ENCODE peak calls at places on chromosomes 6 and 20, in ten cellular contexts. Z is HCT116, X is cardiac muscle cell, M is PC-9, H is fibroblast of lung, O is A549, E is ovary, Y is tibial artery, R is Peyer's patch, Q is tibial nerve. U is an unnamed sample. For H3K4me1, the result is how much of the 10 kb centered on the place peaks cover.

GRCh38 chr6:30541515-30542403 is 14.5 kb downstream of the GNL1 start:
- DNase-seq in Z (peak), X (peak), M (peak), H (peak), O (peak), E (peak), Y (peak), R (peak), Q (peak), U (peak)

GRCh38 chr20:35021063-35021462 is 65.4 kb downstream of the MYH7B start:
- DNase-seq in Z (no peak), X (peak), M (no peak), H (peak), O (no peak), E (no peak), Y (no peak), R (no peak), Q (no peak), U (no peak)

GRCh38 chr6:34511923-34512737 is 44.0 kb downstream of the SPDEF start:
- DNase-seq in Z (no peak), X (no peak), M (no peak), H (no peak), O (no peak), E (no peak), Y (no peak), R (no peak), Q (no peak), U (peak)

GRCh38 chr6:126033696-126034095 is 47.4 kb downstream of the TRMT11 start:
- DNase-seq in Z (no peak), X (peak), M (no peak), H (peak), O (peak), E (peak), Y (peak), R (no peak), Q (peak), U (no peak)

GRCh38 chr6:144768676-144769599 is 483.8 kb downstream of the UTRN start:
- DNase-seq in Z (no peak), X (no peak), M (no peak), H (no peak), O (no peak), E (no peak), Y (no peak), R (no peak), Q (no peak), U (no peak)

GRCh38 chr6:10690651-10691445 is 3.6 kb downstream of the C6orf52 start:
- DNase-seq in Z (no peak), X (peak), M (no peak), H (no peak), O (no peak), E (no peak), Y (no peak), R (no peak), Q (no peak), U (no peak)

GRCh38 chr6:122733259-122733658 is 46.3 kb upstream of the FABP7 start:
- DNase-seq in Z (no peak), X (no peak), M (no peak), H (no peak), O (no peak), E (no peak), Y (no peak), R (no peak), Q (no peak), U (no peak)

GRCh38 chr6:7170117-7170732 is 62.5 kb downstream of the RREB1 start:
- DNase-seq in Z (no peak), X (no peak), M (no peak), H (no peak), O (no peak), E (no peak), Y (no peak), R (no peak), Q (no peak), U (no peak)

GRCh38 chr6:77633993-77634392 is 18.8 kb upstream of the MEI4 start:
- DNase-seq in Z (no peak), X (no peak), M (no peak), H (peak), O (no peak), E (no peak), Y (no peak), R (no peak), Q (no peak), U (no peak)

GRCh38 chr6:106134906-106135634 is 48.9 kb downstream of the PRDM1 start:
- DNase-seq in Z (peak), X (no peak), M (peak), H (peak), O (peak), E (no peak), Y (no peak), R (no peak), Q (no peak), U (no peak)

GRCh38 chr6:126773122-126773805 is 345.2 kb upstream of the RSPO3 start:
- DNase-seq in Z (no peak), X (peak), M (no peak), H (peak), O (no peak), E (no peak), Y (no peak), R (no peak), Q (peak), U (no peak)

GRCh38 chr6:11083491-11083890 is 10.1 kb upstream of the SMIM13 start:
- DNase-seq in Z (no peak), X (peak), M (no peak), H (peak), O (no peak), E (no peak), Y (no peak), R (no peak), Q (no peak), U (no peak)

GRCh38 chr20:51800132-51800721 is 2.1 kb downstream of the SALL4 start:
- DNase-seq in Z (peak), X (peak), M (peak), H (peak), O (peak), E (peak), Y (no peak), R (peak), Q (peak), U (peak)

GRCh38 chr6:132527791-132528190 is 10.3 kb upstream of the TAAR9 start:
- DNase-seq in Z (peak), X (no peak), M (no peak), H (peak), O (no peak), E (no peak), Y (no peak), R (no peak), Q (no peak), U (no peak)

GRCh38 chr20:23608251-23608846 is 2.6 kb upstream of the CST9 start:
- DNase-seq in Z (no peak), X (no peak), M (no peak), H (no peak), O (no peak), E (no peak), Y (no peak), R (no peak), Q (no peak), U (no peak)

GRCh38 chr6:17394192-17394611 is 807 bp downstream of the CAP2 start:
- DNase-seq in Z (peak), X (peak), M (peak), H (peak), O (peak), E (peak), Y (peak), R (no peak), Q (peak), U (no peak)

GRCh38 chr6:7537560-7538174 is 3.8 kb upstream of the DSP start:
- DNase-seq in Z (no peak), X (no peak), M (no peak), H (no peak), O (no peak), E (no peak), Y (no peak), R (no peak), Q (no peak), U (no peak)

DNA sequence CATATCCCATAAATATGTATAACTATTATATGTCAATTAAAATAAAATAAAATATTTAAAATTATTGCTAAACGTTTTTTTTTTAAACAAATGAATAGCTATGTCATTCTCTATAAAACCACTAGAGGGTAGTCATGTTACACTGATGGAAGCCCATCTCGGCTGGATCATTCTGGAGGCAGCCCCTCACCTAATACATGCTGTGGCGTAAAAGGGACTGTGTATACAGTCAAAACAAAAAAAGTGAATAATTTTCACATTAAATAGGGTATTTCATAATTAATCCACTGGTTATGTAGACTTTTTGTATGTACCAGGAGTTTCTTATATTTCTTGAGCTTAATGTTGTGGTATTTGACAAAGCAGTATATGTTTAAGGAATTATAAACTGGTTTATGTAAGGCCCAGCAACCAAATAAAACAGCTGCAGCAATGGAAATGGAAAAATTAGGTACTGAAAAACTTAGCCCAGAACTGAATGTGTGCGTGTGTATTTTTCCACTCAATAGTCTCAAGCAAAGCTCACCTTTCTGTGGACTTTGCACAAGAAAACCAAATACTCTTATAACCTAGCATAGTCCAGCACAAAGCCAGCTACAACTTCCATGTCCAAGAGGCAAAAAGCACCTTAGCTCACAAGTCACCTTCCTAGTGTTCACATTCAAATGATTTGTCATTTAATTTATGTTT is 81.7 kb downstream of the COL9A1 start:
- DNase-seq in Z (no peak), X (peak), M (no peak), H (peak), O (peak), E (no peak), Y (no peak), R (no peak), Q (no peak), U (no peak)
- TF ChIP-seq CTCF in Z (peak), X (peak), M (peak), H (peak), O (peak), E (no peak), Y (peak), R (peak), Q (peak), U (peak)

DNA sequence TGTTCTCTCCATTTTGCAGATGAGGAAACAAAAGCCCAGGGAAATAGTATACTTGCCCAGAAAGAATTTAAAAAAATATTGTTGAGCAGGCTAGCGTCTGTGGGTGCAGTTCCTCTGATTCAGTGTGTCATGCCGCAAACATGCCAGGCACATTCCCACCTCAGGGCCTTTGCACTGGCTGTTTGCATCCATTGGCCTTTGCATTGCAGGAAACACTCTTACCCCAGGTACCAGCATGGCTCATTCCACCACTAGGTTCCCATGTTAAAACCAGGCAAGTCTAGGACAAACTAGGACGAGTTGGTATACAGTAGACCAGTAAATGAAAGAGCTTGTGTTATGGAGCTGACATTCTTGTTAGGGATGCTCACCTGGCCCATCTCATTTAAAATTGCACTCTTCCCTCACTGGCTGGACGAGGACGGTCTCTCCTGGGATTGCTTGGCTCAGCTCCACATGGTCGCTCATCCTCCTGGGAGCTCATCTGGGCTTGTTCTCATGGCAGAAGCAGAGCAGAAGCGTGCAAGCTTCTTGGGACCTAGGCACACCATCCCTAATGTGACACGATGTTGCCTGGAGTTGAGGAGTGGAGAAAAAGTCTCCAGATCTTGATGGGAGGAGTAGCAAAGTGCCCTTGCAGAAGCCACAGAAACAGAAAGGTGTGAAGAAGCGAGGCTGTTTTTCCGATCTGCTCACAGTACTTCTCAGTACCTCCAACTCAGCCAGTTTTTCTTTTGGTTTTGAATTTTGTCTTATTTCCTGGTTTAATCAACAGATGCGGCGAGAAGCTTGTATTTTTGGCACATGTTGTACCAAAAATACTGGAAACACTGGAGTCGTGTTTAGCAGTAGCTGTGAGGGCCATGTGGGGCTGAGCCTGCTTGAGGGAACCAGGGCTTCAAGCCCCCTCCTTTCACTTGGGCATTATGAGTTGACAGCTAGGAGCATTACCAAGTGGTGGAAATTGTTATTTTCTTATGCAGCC is 13.9 kb downstream of the ZNF831 start:
- DNase-seq in Z (no peak), X (no peak), M (no peak), H (no peak), O (no peak), E (no peak), Y (no peak), R (no peak), Q (no peak), U (no peak)
- H3K27ac ChIP-seq in Z (no peak), X (no peak), M (no peak), H (no peak), O (no peak), E (no peak), Y (no peak), R (peak), Q (no peak), U (no peak)

GRCh38 chr6:89270951-89271721 is 44.0 kb downstream of the GABRR2 start:
- DNase-seq in Z (no peak), X (no peak), M (no peak), H (no peak), O (no peak), E (no peak), Y (no peak), R (no peak), Q (no peak), U (no peak)
- H3K4me1 ChIP-seq in Z (under half), X (under half), M (under half), H (under half), O (under half), E (under half), Y (under half), R (under half), Q (under half), U (under half)

GRCh38 chr6:130675072-130675471 is 152.1 kb upstream of the SMLR1 start:
- DNase-seq in Z (no peak), X (peak), M (no peak), H (peak), O (no peak), E (no peak), Y (no peak), R (no peak), Q (no peak), U (no peak)

GRCh38 chr6:130677312-130677711 is 149.9 kb upstream of the SMLR1 start:
- DNase-seq in Z (no peak), X (no peak), M (no peak), H (no peak), O (no peak), E (no peak), Y (no peak), R (no peak), Q (no peak), U (no peak)

GRCh38 chr6:130677766-130678165 is 149.4 kb upstream of the SMLR1 start:
- DNase-seq in Z (no peak), X (no peak), M (no peak), H (no peak), O (no peak), E (no peak), Y (no peak), R (no peak), Q (no peak), U (no peak)

GRCh38 chr6:130676773-130677144 is 150.4 kb upstream of the SMLR1 start:
- DNase-seq in Z (no peak), X (no peak), M (no peak), H (no peak), O (no peak), E (no peak), Y (no peak), R (no peak), Q (no peak), U (no peak)

DNA sequence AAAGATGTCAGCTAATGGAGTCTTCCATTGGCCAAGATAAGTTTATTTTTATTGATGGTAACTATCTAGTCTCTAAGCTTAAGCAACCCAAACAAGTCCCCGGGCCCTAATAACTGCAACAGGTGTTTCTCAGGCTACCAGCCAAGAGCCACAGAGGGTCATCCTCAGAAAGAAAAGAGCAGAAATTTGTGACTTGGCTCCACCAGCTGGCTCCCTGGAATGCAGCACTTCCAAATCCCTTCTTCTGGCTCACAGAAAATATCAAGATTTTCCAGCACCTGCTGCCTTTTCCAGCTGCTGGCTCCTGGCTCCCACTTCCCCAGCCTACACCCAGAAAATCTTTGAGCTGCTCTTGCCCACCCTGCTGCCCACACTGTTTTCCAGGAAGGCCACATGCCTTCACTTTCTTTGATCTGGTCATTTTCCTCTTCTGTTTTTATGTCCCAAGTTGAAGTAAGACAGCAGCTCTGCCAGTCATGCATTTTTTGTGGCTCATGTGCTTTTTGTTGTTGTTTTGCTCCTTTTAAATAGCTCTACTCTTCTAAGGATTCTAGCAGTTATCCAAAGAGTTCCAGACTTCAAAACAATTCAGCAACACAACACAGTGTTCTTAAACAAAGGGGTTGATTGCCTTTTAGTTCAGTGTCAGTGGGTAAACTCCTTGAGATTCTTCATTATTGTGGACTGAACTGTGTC is 151.0 kb upstream of the SMLR1 start:
- DNase-seq in Z (no peak), X (no peak), M (no peak), H (no peak), O (no peak), E (peak), Y (no peak), R (no peak), Q (no peak), U (no peak)
- TF ChIP-seq CTCF in Z (peak), X (no peak), M (no peak), H (no peak), O (no peak), E (no peak), Y (no peak), R (no peak), Q (no peak), U (no peak)

GRCh38 chr20:41245086-41245707 is 72.3 kb downstream of the ZHX3 start:
- DNase-seq in Z (no peak), X (peak), M (no peak), H (peak), O (no peak), E (peak), Y (no peak), R (no peak), Q (no peak), U (no peak)
- H3K27ac ChIP-seq in Z (no peak), X (no peak), M (no peak), H (no peak), O (no peak), E (no peak), Y (peak), R (peak), Q (peak), U (peak)

GRCh38 chr6:16187185-16187584 is 51.2 kb upstream of the GMPR start:
- DNase-seq in Z (no peak), X (no peak), M (no peak), H (no peak), O (no peak), E (no peak), Y (no peak), R (no peak), Q (no peak), U (no peak)

GRCh38 chr6:16184554-16184953 is 53.8 kb upstream of the GMPR start:
- DNase-seq in Z (no peak), X (no peak), M (no peak), H (no peak), O (no peak), E (no peak), Y (no peak), R (no peak), Q (no peak), U (no peak)

DNA sequence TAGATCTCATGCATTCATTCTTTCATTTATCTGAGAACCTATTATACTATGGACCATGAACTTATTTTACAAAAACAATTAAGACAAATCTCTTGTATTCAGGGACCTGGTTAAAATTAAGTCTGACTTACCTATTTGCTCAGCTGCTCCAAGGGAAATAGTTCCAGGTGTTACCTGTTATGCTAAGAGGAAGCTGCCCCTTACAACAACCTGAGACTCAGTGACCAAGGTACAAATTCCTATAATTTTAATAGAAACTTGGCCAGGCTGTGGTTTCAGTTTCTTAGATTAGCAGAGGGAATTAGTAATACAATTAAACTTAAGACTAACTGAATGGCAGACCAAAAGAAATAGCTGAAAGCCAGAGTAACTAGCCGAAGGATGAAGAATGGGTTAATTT is 48.2 kb upstream of the GMPR start:
- DNase-seq in Z (no peak), X (no peak), M (no peak), H (no peak), O (no peak), E (no peak), Y (no peak), R (no peak), Q (no peak), U (no peak)
- H3K4me1 ChIP-seq in Z (under half), X (under half), M (under half), H (under half), O (under half), E (under half), Y (half or more), R (under half), Q (under half), U (under half)

GRCh38 chr20:49460916-49461315 is 21.6 kb downstream of the KCNB1 start:
- DNase-seq in Z (no peak), X (no peak), M (peak), H (peak), O (no peak), E (no peak), Y (no peak), R (no peak), Q (no peak), U (no peak)
- TF ChIP-seq CTCF in Z (no peak), X (no peak), M (no peak), H (no peak), O (no peak), E (no peak), Y (no peak), R (no peak), Q (no peak), U (no peak)

GRCh38 chr6:161348628-161348994 is 74.8 kb upstream of the AGPAT4 start:
- DNase-seq in Z (no peak), X (no peak), M (no peak), H (no peak), O (no peak), E (no peak), Y (no peak), R (no peak), Q (no peak), U (no peak)
- H3K27ac ChIP-seq in Z (no peak), X (no peak), M (no peak), H (no peak), O (no peak), E (no peak), Y (no peak), R (no peak), Q (no peak), U (no peak)

DNA sequence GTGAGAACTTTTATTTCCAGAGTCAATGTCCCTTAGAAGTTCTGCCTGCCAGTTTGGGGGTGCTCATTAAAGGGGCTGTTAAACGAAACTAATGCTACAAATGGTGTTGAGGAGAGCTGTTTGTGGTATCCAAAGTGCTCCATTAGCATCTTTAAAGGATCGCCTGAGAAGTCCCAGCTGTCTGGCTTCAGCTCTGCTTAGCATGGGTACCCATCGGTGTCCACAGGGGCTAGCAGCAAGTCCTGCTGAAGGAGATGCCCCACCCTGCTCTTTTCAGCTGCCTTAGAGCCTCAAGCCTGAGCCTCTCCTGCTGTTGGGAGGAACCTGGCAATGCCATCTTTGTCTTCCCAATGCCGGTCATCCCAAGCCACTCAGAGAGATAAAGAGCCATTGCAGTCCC is 111.1 kb downstream of the FOXO3 start:
- DNase-seq in Z (no peak), X (no peak), M (no peak), H (no peak), O (no peak), E (no peak), Y (no peak), R (no peak), Q (no peak), U (no peak)
- H3K4me1 ChIP-seq in Z (under half), X (under half), M (half or more), H (under half), O (under half), E (under half), Y (half or more), R (half or more), Q (half or more), U (half or more)